ENCODE peak calls at places on chromosomes 1 and 21, in nine cellular contexts. D, U, C, K, J, T, L, P and W are unnamed samples.

GRCh38 chr21:25039461-25040380 is 567.6 kb downstream of the MRPL39 start:
- DNase-seq in K (no peak), D (no peak), J (no peak), P (no peak), U (no peak), T (no peak), L (no peak), C (no peak), W (no peak)

GRCh38 chr1:21961799-21962198 is 15.0 kb upstream of the CELA3B start:
- DNase-seq in D (no peak), J (no peak), P (peak; percentile 47), C (no peak), T (no peak), K (no peak), U (no peak), L (no peak), W (no peak)

GRCh38 chr1:215883004-215883403 is 315.9 kb downstream of the KCTD3 start:
- DNase-seq in U (no peak), J (no peak), K (no peak), L (no peak), P (no peak), C (no peak), D (no peak), T (no peak), W (no peak)

GRCh38 chr1:198157847-198158765 is 1.3 kb downstream of the NEK7 start:
- DNase-seq in T (no peak), J (no peak), K (no peak), L (no peak), C (no peak), D (no peak), P (peak; percentile 46), U (peak; percentile 12), W (no peak)

GRCh38 chr1:229148041-229148671 is 122.8 kb upstream of the RAB4A start:
- DNase-seq in D (peak; percentile 63), L (peak; percentile 19), C (peak; percentile 60), J (peak; percentile 40), U (no peak), P (no peak), K (no peak), T (peak; percentile 32), W (no peak)

GRCh38 chr1:183808296-183809027 is 3.5 kb downstream of the RGL1 start:
- DNase-seq in K (no peak), T (no peak), P (no peak), U (no peak), L (no peak), D (no peak), C (no peak), J (no peak), W (no peak)

GRCh38 chr21:44489962-44490361 is 34.7 kb downstream of the LRRC3 start:
- DNase-seq in L (no peak), J (no peak), K (no peak), P (no peak), D (no peak), U (no peak), T (no peak), C (no peak), W (no peak)

GRCh38 chr1:220813013-220813412 is 26.3 kb downstream of the MTARC1 start:
- DNase-seq in J (no peak), P (no peak), L (no peak), D (no peak), C (no peak), U (peak; percentile 13), T (no peak), K (no peak), W (no peak)

GRCh38 chr1:54290443-54291184 is 90.6 kb downstream of the MRPL37 start:
- DNase-seq in C (no peak), J (peak; percentile 61), D (no peak), U (peak; percentile 15), L (no peak), P (no peak), K (no peak), T (no peak), W (no peak)

GRCh38 chr1:4937876-4938534 is 283.6 kb downstream of the AJAP1 start:
- DNase-seq in C (no peak), U (no peak), D (no peak), P (no peak), J (no peak), K (no peak), T (no peak), L (no peak), W (no peak)
- H3K4me3 ChIP-seq in C (no peak overlapping the region), U (no peak overlapping the region), D (no peak overlapping the region), P (no peak overlapping the region), J (no peak overlapping the region), K (no peak overlapping the region), T (no peak overlapping the region), L (no peak overlapping the region), W (no peak overlapping the region)

DNA sequence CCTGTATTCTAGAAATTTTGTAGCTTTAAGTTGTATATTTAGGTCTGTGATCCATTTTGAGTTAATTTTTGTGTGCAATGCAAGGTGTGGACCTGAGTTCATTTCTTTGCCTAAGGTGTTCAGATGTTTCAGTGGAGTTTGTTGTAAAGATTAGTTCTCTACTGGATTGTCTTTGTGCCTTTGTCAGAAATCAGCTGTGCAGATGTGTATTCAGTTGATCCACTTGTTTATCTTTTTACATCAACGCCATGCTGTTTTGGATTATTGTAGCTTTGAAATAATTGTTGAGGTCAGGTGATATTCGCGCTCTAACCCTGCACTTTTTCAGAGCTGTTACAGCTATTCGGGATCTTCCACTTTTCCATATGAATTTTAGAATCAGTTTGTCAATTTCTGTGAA is 32.8 kb downstream of the SKI start:
- DNase-seq in D (no peak), L (no peak), U (no peak), P (no peak), J (no peak), K (no peak), T (no peak), C (no peak), W (no peak)
- H3K4me1 ChIP-seq in D (peaks cover 16% of the 10 kb centered on the region), L (peaks cover 39% of the 10 kb centered on the region), U (no peaks in the 10 kb centered on the region), P (peaks cover 9% of the 10 kb centered on the region), J (peaks cover 72% of the 10 kb centered on the region), K (no peaks in the 10 kb centered on the region), T (peaks cover 23% of the 10 kb centered on the region), C (peaks cover 5% of the 10 kb centered on the region), W (peaks cover 22% of the 10 kb centered on the region)

DNA sequence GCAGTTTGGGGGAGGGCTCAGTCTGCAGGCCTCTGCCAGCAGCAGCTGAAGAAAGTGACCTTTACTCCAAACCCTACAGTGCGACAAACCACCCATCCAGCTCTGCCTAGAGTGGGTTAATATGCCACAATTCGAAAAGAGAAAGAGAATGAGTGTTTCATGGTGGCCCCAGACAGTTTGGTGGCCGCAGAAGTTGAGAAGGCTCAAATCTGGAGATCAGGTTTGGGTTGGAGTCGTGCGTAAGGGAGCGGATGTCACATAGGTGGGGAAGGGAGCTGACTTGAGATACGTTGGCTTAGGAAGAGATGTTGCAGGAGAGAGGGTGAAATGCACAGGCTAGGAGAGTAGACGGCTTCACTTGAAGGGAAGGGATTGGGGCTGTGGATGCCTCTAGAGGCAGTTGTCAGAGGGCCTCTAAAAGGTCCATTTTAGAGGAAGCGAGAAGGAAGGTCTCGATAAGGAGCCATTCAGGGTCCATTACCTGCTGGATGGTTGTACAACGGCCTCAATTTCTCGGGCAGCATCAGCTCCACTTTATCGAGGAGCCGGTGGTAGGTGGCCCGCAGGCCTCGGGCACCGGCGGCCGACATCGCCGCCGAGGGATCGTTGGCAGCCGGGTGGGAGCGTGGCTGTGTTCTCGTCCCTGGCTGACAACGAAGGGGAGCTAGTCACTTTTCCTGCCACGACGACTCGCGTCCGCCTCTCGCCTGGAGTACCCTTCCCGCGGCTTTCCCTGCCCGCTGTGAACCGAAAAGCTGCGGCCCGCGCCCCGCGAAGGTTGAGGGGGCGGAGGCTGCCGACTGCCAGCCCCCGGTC is 1.0 kb upstream of the DCAF6 start:
- DNase-seq in L (no peak), U (peak; percentile 55), C (peak; percentile 68), P (peak; percentile 57), T (peak; percentile 24), K (peak; percentile 19), J (no peak), D (peak; percentile 42), W (no peak)
- TF ChIP-seq POLR2A in L (peak; percentile 81), U (peak; percentile 67), C (peak; percentile 81), P (no peak), T (peak; percentile 86), K (peak; percentile 84), J (peak; percentile 66), D (peak; percentile 74), W (peak; percentile 66)

GRCh38 chr1:89762431-89762800 is 58.4 kb upstream of the LRRC8D start:
- DNase-seq in P (no peak), J (no peak), C (no peak), T (no peak), K (no peak), D (no peak), U (no peak), L (no peak), W (no peak)
- H3K4me3 ChIP-seq in P (no peak overlapping the region), J (peak overlapping the region; percentile 41), C (peak overlapping the region; percentile 46), T (peak overlapping the region; percentile 43), K (peak overlapping the region; percentile 38), D (peak overlapping the region; percentile 56), U (no peak overlapping the region), L (peak overlapping the region; percentile 34), W (peak overlapping the region; percentile 20)

GRCh38 chr1:202892501-202892900 is 3.6 kb upstream of the RABIF start:
- DNase-seq in C (no peak), D (no peak), T (no peak), K (no peak), J (no peak), P (no peak), L (no peak), U (no peak), W (no peak)
- H3K4me1 ChIP-seq in C (peaks cover 12% of the 10 kb centered on the region), D (no peaks in the 10 kb centered on the region), T (no peaks in the 10 kb centered on the region), K (no peaks in the 10 kb centered on the region), J (peaks cover 15% of the 10 kb centered on the region), P (peaks cover 10% of the 10 kb centered on the region), L (peaks cover 4% of the 10 kb centered on the region), U (peaks cover 8% of the 10 kb centered on the region), W (peaks cover 14% of the 10 kb centered on the region)

GRCh38 chr1:84620720-84621313 is 46.6 kb upstream of the CTBS start:
- DNase-seq in T (peak; percentile 64), C (peak; percentile 73), K (peak; percentile 82), J (peak; percentile 77), L (peak; percentile 49), D (peak; percentile 78), P (peak; percentile 80), U (peak; percentile 80), W (no peak)
- TF ChIP-seq POLR2A in T (no peak), C (no peak), K (peak; percentile 37), J (no peak), L (no peak), D (no peak), P (no peak), U (peak; percentile 32), W (no peak)